ENCODE peak calls at places on chromosomes 1 and 21, in nine cellular contexts. R is neural progenitor cell, X is caudate nucleus, B is pancreas, M is cardiac muscle cell, A is K562, L is heart right ventricle, C is spleen, Z is esophagus muscularis mucosa. U is an unnamed sample.

GRCh38 chr1:44714944-44715571 is 15.9 kb downstream of the RNU5D-1 start:
- DNase-seq in Z (no peak), L (peak), R (peak), X (no peak), C (peak), M (peak), A (peak), B (peak), U (peak)

GRCh38 chr1:46370214-46370633 is 23.9 kb upstream of the FAAH start:
- DNase-seq in X (no peak), R (no peak), Z (no peak), C (no peak), A (peak), M (no peak), L (no peak), B (no peak), U (no peak)

GRCh38 chr1:201088395-201088794 is 23.8 kb downstream of the CACNA1S start:
- DNase-seq in L (no peak), X (no peak), A (no peak), R (no peak), Z (no peak), C (no peak), B (no peak), M (no peak), U (no peak)

GRCh38 chr1:94865369-94865768 is 45.2 kb downstream of the SLC44A3 start:
- DNase-seq in M (no peak), X (no peak), Z (no peak), A (no peak), L (no peak), R (no peak), B (peak), C (no peak), U (no peak)

GRCh38 chr1:150168960-150169565 is 19.3 kb downstream of the PLEKHO1 start:
- DNase-seq in C (peak), X (no peak), B (peak), M (peak), A (peak), L (peak), R (peak), Z (no peak), U (peak)

GRCh38 chr21:41901099-41901498 is 22.0 kb upstream of the PRDM15 start:
- DNase-seq in Z (no peak), L (no peak), C (no peak), B (peak), A (no peak), X (no peak), R (no peak), M (no peak), U (no peak)

GRCh38 chr1:224067621-224068457 is 46.1 kb upstream of the FBXO28 start:
- DNase-seq in Z (no peak), A (no peak), L (no peak), C (no peak), R (no peak), X (no peak), M (no peak), B (no peak), U (peak)

GRCh38 chr1:1021010-1021845 is 1.3 kb downstream of the AGRN start:
- DNase-seq in M (no peak), X (no peak), A (peak), Z (no peak), C (no peak), R (peak), L (peak), B (peak), U (peak)

GRCh38 chr1:174197088-174197487 is 37.8 kb downstream of the RABGAP1L start:
- DNase-seq in R (no peak), B (no peak), C (no peak), X (no peak), Z (no peak), M (no peak), A (no peak), L (no peak), U (no peak)

GRCh38 chr1:189616893-189617292 is 860.8 kb downstream of the BRINP3 start:
- DNase-seq in M (no peak), B (no peak), R (no peak), L (no peak), Z (no peak), C (no peak), X (no peak), A (no peak), U (peak)

GRCh38 chr1:17441265-17441992 is 2.0 kb upstream of the RCC2 start:
- DNase-seq in Z (no peak), M (no peak), C (no peak), L (no peak), A (no peak), R (peak), X (no peak), B (no peak), U (peak)

GRCh38 chr21:20997633-20998455 is at the start of gene NCAM2:
- DNase-seq in A (peak), C (peak), X (peak), L (peak), Z (no peak), M (peak), R (peak), B (peak), U (peak)

GRCh38 chr21:25983745-25984144 is 186.8 kb downstream of the APP start:
- DNase-seq in M (no peak), C (no peak), R (no peak), Z (no peak), L (peak), X (no peak), A (no peak), B (no peak), U (peak)

GRCh38 chr1:204409878-204410763 is 1.5 kb downstream of the PPP1R15B start:
- DNase-seq in Z (peak), X (no peak), B (no peak), L (no peak), A (no peak), R (peak), M (no peak), C (no peak), U (no peak)

GRCh38 chr1:25148673-25149300 is 83.5 kb downstream of the SYF2 start:
- DNase-seq in B (no peak), R (peak), C (no peak), A (no peak), M (no peak), Z (peak), L (no peak), X (no peak), U (peak)

GRCh38 chr1:170819781-170820180 is 115.6 kb upstream of the MROH9 start:
- DNase-seq in C (no peak), R (no peak), L (no peak), B (no peak), M (no peak), A (no peak), Z (no peak), X (no peak), U (no peak)

DNA sequence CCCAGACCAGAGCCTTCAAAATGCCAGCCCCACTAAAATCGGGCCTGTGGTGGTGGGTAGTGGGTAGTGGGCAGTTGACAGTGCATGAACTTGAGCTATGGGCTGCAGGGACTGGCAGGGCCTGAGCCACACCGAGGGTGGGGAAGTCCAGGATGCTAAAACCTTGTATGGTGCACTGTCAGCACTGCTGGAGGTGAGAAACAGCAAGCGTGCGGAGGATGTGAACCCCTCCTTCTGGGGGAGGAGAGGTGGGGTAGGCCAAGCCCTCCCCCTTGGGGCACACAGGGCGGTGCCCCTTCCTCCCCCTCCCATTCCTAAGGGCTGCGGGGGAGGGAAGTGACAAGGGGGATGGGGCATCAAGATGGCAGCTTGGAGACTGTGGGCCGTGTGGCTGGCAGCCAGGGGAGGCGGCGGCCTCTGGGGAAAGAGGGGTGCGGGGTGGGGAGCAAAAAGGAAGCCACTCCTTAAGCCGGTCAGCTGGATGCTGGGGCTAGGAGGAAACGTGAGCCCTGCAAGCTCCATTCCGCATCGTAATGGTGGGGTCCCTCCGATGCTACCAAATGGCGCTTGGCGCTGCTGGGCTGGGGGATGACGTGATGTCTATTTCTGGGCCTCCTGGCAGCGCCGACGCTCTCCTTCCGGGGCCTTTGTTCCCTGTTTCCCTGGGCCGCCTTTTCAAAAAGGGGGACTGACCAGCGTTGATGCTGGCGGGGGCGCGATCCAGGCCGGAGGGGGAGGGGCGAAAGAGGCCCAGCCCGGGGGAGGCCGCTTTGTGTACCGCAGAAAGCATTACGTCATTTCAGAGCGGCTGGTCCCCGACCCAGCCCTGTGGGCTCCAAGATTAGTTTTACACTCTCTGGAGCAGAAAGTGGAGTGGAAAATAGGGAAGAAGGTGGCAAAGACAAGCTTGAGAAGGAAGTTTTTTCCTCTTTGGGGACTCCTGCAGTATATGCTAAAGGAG is 794 bp downstream of the SYT11 start:
- DNase-seq in M (peak), B (peak), L (peak), R (peak), A (peak), X (peak), C (peak), Z (no peak), U (peak)
- H3K27ac ChIP-seq in M (peak), B (peak), L (peak), R (no peak), A (peak), X (peak), C (peak), Z (peak), U (peak)

GRCh38 chr1:11981378-11982009 is 1.2 kb downstream of the MFN2 start:
- DNase-seq in A (no peak), C (no peak), L (no peak), R (no peak), M (no peak), X (no peak), Z (no peak), B (no peak), U (no peak)
- H3K27ac ChIP-seq in A (peak), C (no peak), L (no peak), R (no peak), M (peak), X (no peak), Z (peak), B (no peak), U (peak)

GRCh38 chr1:110408488-110408887 is 994 bp upstream of the LAMTOR5 start:
- DNase-seq in M (no peak), B (no peak), L (no peak), X (no peak), R (no peak), C (no peak), A (no peak), Z (no peak), U (no peak)
- H3K27ac ChIP-seq in M (no peak), B (no peak), L (no peak), X (no peak), R (no peak), C (no peak), A (peak), Z (peak), U (no peak)

GRCh38 chr1:27872059-27872801 is at the start of gene THEMIS2:
- DNase-seq in A (peak), Z (no peak), B (peak), L (peak), C (peak), X (peak), R (peak), M (peak), U (peak)
- H3K27ac ChIP-seq in A (peak), Z (peak), B (no peak), L (peak), C (peak), X (peak), R (no peak), M (no peak), U (no peak)

GRCh38 chr1:228281631-228282328 is 73.9 kb downstream of the OBSCN start:
- DNase-seq in A (no peak), B (no peak), X (no peak), M (no peak), R (no peak), L (no peak), C (peak), Z (no peak), U (no peak)
- H3K27ac ChIP-seq in A (no peak), B (no peak), X (no peak), M (no peak), R (no peak), L (no peak), C (no peak), Z (no peak), U (no peak)

GRCh38 chr1:220874201-220874655 is 5.0 kb upstream of the HLX start:
- DNase-seq in M (peak), B (peak), L (peak), C (peak), R (peak), X (no peak), Z (no peak), A (peak), U (peak)
- H3K27ac ChIP-seq in M (no peak), B (no peak), L (no peak), C (no peak), R (no peak), X (no peak), Z (no peak), A (no peak), U (no peak)

GRCh38 chr1:167630568-167631385 is 745 bp downstream of the RCSD1 start:
- DNase-seq in C (peak), L (no peak), B (no peak), A (no peak), R (no peak), M (peak), Z (no peak), X (no peak), U (no peak)
- H3K27ac ChIP-seq in C (peak), L (peak), B (no peak), A (peak), R (no peak), M (peak), Z (peak), X (peak), U (no peak)

DNA sequence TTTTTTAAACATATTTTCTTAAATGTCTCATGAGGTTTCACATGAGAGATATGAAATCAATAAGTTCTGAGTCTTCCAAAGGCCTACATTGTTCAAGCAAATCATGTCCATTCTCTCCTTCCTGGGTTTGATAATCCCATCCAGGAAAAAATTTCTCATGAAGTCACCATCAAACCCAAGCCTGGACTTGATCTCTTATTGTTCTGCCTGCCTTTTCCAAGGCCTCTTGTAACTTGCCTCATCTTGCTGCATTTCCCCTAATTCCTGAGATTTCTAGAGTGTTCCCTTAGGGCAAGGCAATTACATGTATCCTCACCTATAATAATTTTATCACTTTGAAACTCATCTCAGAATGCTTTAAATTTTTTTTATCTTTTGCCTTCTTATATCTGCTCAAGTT is 126.2 kb downstream of the LRRC7 start:
- DNase-seq in B (no peak), A (no peak), M (no peak), Z (no peak), R (no peak), L (no peak), C (no peak), X (no peak), U (no peak)
- H3K27ac ChIP-seq in B (no peak), A (no peak), M (no peak), Z (no peak), R (no peak), L (no peak), C (no peak), X (no peak), U (no peak)

GRCh38 chr1:62689524-62689923 is 1.3 kb upstream of the DOCK7 start:
- DNase-seq in A (no peak), Z (no peak), X (no peak), C (no peak), R (no peak), B (no peak), L (no peak), M (peak), U (peak)

GRCh38 chr1:62688687-62689085 is 500 bp upstream of the DOCK7 start:
- DNase-seq in R (no peak), A (no peak), L (no peak), Z (no peak), C (no peak), X (no peak), B (no peak), M (no peak), U (no peak)

GRCh38 chr1:62687421-62687902 is 724 bp downstream of the DOCK7 start:
- DNase-seq in L (peak), C (no peak), B (peak), A (no peak), X (peak), M (peak), R (peak), Z (no peak), U (peak)

GRCh38 chr1:62686822-62687221 is 1.4 kb downstream of the DOCK7 start:
- DNase-seq in C (no peak), Z (no peak), M (no peak), A (no peak), L (no peak), R (no peak), B (no peak), X (no peak), U (no peak)

DNA sequence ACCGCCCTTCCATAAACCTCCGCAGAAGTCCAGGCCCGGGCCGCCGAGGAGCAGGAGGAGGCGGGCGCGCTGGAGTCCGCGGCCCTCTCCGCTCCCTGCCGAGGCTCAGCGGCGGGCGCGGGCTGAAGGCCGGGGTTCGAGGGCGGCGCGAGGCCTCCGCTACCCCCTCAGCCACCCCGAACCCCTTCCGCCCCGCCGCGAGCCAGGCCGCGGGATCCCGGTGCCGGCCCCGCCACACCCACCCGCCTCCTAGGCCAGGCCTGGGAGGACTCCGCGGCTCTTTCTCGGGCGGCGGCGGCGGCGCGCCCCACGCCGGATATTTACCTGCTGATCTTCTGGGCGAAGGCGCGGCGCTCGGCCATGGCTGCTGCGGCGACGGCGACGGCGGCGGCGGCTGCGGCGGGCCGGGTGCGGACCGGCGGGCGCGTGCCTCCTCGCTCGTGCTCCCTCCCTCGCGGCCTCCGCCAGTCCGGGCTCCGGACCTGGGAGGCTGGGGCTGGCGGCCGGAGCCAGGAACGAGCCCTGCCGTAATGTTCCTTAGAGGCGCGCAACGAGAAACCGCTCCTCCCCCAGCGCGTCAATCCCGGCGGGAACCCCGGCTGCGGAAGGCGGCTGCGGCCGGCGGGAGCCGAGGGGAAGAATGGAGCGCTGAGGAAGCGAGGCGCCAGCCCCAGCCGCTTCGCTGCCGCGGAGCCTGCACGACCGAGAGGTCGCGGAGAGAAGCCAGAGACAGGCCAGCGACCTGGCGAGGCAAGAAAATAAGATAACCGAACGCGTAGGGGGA is at the start of gene DOCK7:
- DNase-seq in X (peak), L (peak), C (peak), B (peak), M (peak), R (peak), A (peak), Z (peak), U (peak)
- H3K27ac ChIP-seq in X (peak), L (peak), C (peak), B (peak), M (peak), R (peak), A (peak), Z (peak), U (peak)

GRCh38 chr1:243420369-243420768 is 164.5 kb downstream of the SDCCAG8 start:
- DNase-seq in C (no peak), A (no peak), R (no peak), L (no peak), B (no peak), X (no peak), Z (no peak), M (no peak), U (no peak)
- H3K27ac ChIP-seq in C (no peak), A (no peak), R (no peak), L (no peak), B (no peak), X (no peak), Z (no peak), M (no peak), U (no peak)